ENCODE peak calls at places on chromosome 14, in ten cellular contexts. Y is ovary, T is suprapubic skin, L is IMR-90, O is tibial nerve, I is stomach, U is uterus, A is prostate gland, F is spleen, G is body of pancreas. K is an unnamed sample.

GRCh38 chr14:72904840-72905561 is 11.1 kb upstream of the DPF3 start:
- DNase-seq in Y (peak), F (no peak), O (peak), U (peak), L (peak), G (peak), I (peak), A (peak), T (peak), K (no peak)

GRCh38 chr14:89004195-89004594 is 179.7 kb downstream of the TTC8 start:
- DNase-seq in U (no peak), F (no peak), L (peak), G (no peak), I (no peak), A (no peak), O (no peak), T (no peak), Y (no peak), K (no peak)

GRCh38 chr14:67429651-67430205 is 17.8 kb upstream of the PLEK2 start:
- DNase-seq in Y (no peak), A (no peak), F (no peak), T (no peak), O (no peak), L (no peak), U (no peak), G (no peak), I (no peak), K (no peak)

GRCh38 chr14:99246536-99247083 is 25.4 kb downstream of the BCL11B start:
- DNase-seq in Y (no peak), G (no peak), F (peak), I (no peak), U (no peak), O (no peak), L (no peak), T (peak), A (no peak), K (no peak)

GRCh38 chr14:94945615-94946014 is 175.7 kb upstream of the GSC start:
- DNase-seq in O (no peak), A (no peak), I (no peak), F (no peak), T (no peak), G (no peak), L (no peak), Y (no peak), U (no peak), K (no peak)

GRCh38 chr14:54685286-54685845 is 118.4 kb downstream of the SAMD4A start:
- DNase-seq in L (no peak), F (no peak), T (no peak), O (no peak), Y (no peak), U (no peak), A (no peak), G (no peak), I (no peak), K (no peak)

GRCh38 chr14:72965249-72965648 is 39.0 kb downstream of the DCAF4 start:
- DNase-seq in L (peak), I (no peak), F (no peak), A (no peak), Y (no peak), G (no peak), O (no peak), T (no peak), U (no peak), K (no peak)

GRCh38 chr14:32564591-32564990 is 235.5 kb downstream of the AKAP6 start:
- DNase-seq in A (peak), F (no peak), L (peak), T (no peak), O (no peak), Y (no peak), U (no peak), I (no peak), G (no peak), K (no peak)

GRCh38 chr14:32354716-32355115 is 25.6 kb downstream of the AKAP6 start:
- DNase-seq in Y (no peak), U (no peak), F (no peak), A (no peak), I (no peak), O (no peak), G (peak), L (no peak), T (no peak), K (no peak)

GRCh38 chr14:106277503-106277902 is 751.1 kb downstream of the TMEM121 start:
- DNase-seq in A (no peak), Y (no peak), O (no peak), T (no peak), G (no peak), I (peak), L (no peak), F (no peak), U (no peak), K (no peak)

GRCh38 chr14:83255015-83255726 is 1721.5 kb upstream of the SEL1L start:
- DNase-seq in U (no peak), O (no peak), F (no peak), T (no peak), A (no peak), I (no peak), G (no peak), Y (no peak), L (peak), K (no peak)

GRCh38 chr14:56491299-56492285 is 88.0 kb upstream of the TMEM260 start:
- DNase-seq in G (peak), T (no peak), F (no peak), L (peak), A (peak), I (no peak), U (no peak), O (no peak), Y (peak), K (no peak)

GRCh38 chr14:64760146-64760755 is 56.0 kb downstream of the PLEKHG3 start:
- DNase-seq in G (peak), I (peak), U (no peak), Y (peak), F (peak), L (peak), T (no peak), O (no peak), A (no peak), K (no peak)

GRCh38 chr14:55354500-55354899 is 57.1 kb downstream of the ATG14 start:
- DNase-seq in L (peak), F (no peak), Y (peak), A (peak), U (peak), G (peak), I (peak), T (no peak), O (no peak), K (peak)

GRCh38 chr14:21308479-21309237 is 28.8 kb downstream of the RPGRIP1 start:
- DNase-seq in U (peak), T (peak), Y (peak), A (peak), G (peak), I (peak), O (peak), F (peak), L (peak), K (peak)
- TF ChIP-seq POLR2A in U (no peak), T (no peak), Y (no peak), A (peak), G (peak), I (no peak), O (no peak), F (no peak), L (no peak), K (no peak)

DNA sequence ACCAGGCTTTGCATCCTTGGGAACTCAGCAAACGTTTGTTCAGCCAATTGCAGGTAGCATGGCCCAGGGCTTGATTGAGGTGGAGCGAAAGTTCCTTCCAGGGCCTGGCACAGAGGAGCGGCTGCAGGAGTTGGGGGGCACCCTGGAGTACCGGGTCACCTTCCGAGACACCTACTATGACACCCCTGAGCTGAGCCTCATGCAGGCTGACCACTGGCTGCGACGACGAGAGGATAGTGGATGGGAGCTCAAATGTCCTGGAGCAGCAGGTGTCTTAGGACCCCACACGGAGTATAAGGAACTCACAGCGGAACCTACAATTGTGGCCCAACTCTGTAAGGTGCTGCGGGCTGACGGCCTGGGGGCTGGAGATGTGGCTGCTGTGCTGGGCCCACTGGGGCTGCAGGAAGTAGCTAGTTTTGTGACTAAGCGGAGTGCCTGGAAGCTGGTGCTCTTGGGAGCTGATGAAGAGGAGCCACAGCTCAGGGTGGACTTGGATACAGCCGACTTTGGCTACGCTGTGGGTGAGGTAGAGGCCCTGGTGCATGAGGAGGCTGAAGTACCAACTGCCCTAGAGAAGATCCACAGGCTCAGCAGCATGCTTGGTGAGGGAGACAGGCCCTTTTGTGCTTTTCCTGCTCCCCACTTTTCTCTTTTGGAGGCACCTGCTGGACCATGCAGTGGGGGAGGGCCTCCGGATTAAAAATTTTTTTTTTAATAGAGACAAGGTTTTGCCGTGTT is 799 bp downstream of the THTPA start:
- DNase-seq in A (no peak), O (no peak), T (no peak), G (no peak), F (peak), U (no peak), I (no peak), L (no peak), Y (no peak), K (no peak)
- TF ChIP-seq POLR2A in A (no peak), O (no peak), T (no peak), G (no peak), F (no peak), U (no peak), I (no peak), L (no peak), Y (no peak), K (no peak)

GRCh38 chr14:103563089-103563620 is 395 bp downstream of the COA8 start:
- DNase-seq in I (peak), Y (no peak), G (peak), A (peak), L (no peak), F (no peak), U (no peak), T (peak), O (no peak), K (no peak)
- TF ChIP-seq POLR2A in I (no peak), Y (no peak), G (no peak), A (no peak), L (no peak), F (no peak), U (no peak), T (no peak), O (no peak), K (no peak)

GRCh38 chr14:105049753-105050550 is 15.3 kb downstream of the GPR132 start:
- DNase-seq in I (no peak), G (no peak), U (no peak), T (no peak), A (no peak), Y (no peak), F (peak), O (no peak), L (no peak), K (no peak)
- TF ChIP-seq POLR2A in I (no peak), G (no peak), U (no peak), T (no peak), A (no peak), Y (no peak), F (no peak), O (no peak), L (no peak), K (no peak)

DNA sequence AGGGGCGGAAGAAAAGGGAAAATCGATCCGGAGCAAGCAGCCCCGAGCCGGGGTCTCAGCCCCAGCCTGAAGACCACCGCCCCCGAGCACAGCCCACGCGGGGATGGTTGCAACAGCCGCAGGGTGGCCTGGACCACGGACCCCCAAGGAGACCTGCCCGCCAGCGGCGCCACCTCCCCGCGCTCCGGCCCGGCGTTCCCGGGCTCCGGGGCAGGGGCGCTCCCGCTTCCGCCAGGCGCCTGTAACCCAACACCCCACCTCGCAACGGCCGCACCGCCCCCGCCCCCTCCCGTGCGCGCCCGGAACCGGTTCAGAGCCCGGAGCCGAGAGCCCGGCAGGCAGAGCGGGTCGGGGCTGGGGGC is 571 bp downstream of the ACTN1 start:
- DNase-seq in F (peak), U (peak), O (peak), L (no peak), T (peak), A (peak), Y (peak), G (peak), I (peak), K (no peak)
- TF ChIP-seq POLR2A in F (no peak), U (peak), O (no peak), L (peak), T (no peak), A (peak), Y (peak), G (peak), I (no peak), K (peak)

DNA sequence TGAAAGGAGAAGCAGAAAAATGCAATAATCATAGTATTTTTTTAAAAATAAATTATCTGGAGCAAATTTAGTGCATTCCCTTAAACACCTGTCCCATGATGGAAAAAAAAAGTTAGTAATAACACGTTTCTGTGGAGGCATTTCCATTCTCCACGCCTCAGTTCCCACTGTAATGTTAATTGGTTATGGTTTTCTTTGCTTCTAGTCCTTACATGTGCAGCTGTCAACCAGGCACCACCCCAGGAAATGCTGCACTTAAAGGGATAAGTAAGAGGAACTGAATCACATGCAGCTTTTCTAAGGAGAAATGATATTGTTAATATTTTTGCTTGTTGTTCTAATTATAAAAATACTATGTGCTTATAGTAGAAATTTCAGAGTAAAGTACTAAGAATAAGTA is 240.3 kb downstream of the ZFP36L1 start:
- DNase-seq in F (no peak), G (no peak), O (no peak), T (no peak), A (no peak), Y (no peak), U (no peak), I (no peak), L (peak), K (no peak)
- TF ChIP-seq POLR2A in F (no peak), G (no peak), O (no peak), T (no peak), A (no peak), Y (no peak), U (no peak), I (no peak), L (no peak), K (no peak)

DNA sequence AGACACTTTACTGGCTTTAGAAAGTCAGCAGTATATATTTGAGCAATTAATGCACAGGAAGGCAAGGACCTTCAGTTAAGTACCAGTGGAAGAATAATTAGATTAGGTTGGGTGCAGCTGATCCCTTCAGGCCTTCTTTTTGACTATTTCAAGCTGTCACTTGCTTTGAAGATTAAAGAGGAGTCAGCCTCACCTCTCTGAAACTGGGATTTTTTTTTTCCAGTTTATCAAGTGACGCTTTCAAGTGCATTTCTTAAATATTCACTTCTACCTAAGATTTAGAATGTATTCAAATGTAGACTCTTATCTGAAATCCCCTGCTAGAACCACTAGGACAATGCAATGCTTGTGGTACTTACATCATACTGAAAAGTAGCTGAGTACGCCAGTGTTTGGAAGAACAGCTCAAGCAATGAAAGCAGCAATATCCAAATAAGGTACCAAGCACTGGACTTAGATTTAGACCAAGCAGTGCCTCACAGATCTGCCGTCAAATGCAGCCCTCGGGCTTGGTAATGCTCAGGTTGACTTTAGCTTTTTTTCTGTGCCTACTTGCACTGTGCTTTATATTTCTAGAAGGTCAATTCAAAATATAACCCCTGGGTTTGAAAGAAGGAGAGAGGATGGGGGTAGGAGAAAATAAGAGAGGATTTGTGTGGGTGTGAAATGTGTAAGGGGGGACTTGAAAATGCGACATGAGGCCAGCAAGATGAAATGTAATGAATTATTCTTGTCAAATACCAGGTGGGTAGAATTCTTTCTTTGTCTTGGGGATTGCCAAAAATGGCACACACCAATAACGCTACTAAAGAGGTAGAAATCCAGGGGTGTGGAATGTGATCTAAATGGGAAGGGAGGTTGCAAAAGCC is 3.7 kb upstream of the FERMT2 start:
- DNase-seq in G (no peak), L (peak), Y (no peak), O (no peak), F (no peak), U (no peak), I (no peak), A (no peak), T (no peak), K (no peak)
- TF ChIP-seq POLR2A in G (no peak), L (no peak), Y (no peak), O (no peak), F (no peak), U (peak), I (no peak), A (no peak), T (no peak), K (no peak)

K was measured in vagina.